ENCODE peak calls at places on chromosomes 16 and 17, in seven cellular contexts. Y is activated naive CD4-positive, alpha-beta T cell; L is HuH-7; H is H7; I is AG20443; G is HuH-7.5; K is nephron progenitor cell. U is an unnamed sample.
A peak's percentile ranks its signal among the peaks of the same experiment; 100 is the strongest.

GRCh38 chr17:13502263-13502662 is 99.5 kb downstream of the HS3ST3A1 start:
- DNase-seq in Y (no peak), L (no peak), H (no peak), I (no peak), G (no peak), K (no peak), U (no peak)

GRCh38 chr16:63581560-63581959 is 1540.3 kb downstream of the CDH11 start:
- DNase-seq in Y (no peak), L (no peak), H (no peak), I (no peak), G (no peak), K (no peak), U (no peak)

GRCh38 chr16:85931596-85932402 is 32.8 kb downstream of the IRF8 start:
- DNase-seq in Y (no peak), L (no peak), H (no peak), I (no peak), G (no peak), K (no peak), U (no peak)

GRCh38 chr16:47197536-47198179 is 53.9 kb upstream of the NETO2 start:
- DNase-seq in Y (no peak), L (no peak), H (no peak), I (no peak), G (no peak), K (no peak), U (peak; percentile 79)

GRCh38 chr16:87395181-87395842 is 3.2 kb downstream of the MAP1LC3B start:
- DNase-seq in Y (no peak), L (no peak), H (no peak), I (no peak), G (no peak), K (no peak), U (no peak)

GRCh38 chr17:979211-979538 is 401 bp downstream of the NXN start:
- DNase-seq in Y (no peak), L (no peak), H (no peak), I (no peak), G (no peak), K (no peak), U (no peak)

GRCh38 chr16:48609453-48610023 is 442 bp downstream of the N4BP1 start:
- DNase-seq in Y (peak; percentile 21), L (peak; percentile 23), H (peak; percentile 70), I (no peak), G (no peak), K (peak; percentile 79), U (peak; percentile 67)

GRCh38 chr16:79195948-79196347 is 404.6 kb downstream of the MAF start:
- DNase-seq in Y (no peak), L (no peak), H (no peak), I (no peak), G (no peak), K (no peak), U (no peak)

GRCh38 chr17:29158515-29159275 is 21.5 kb downstream of the MYO18A start:
- DNase-seq in Y (no peak), L (no peak), H (peak; percentile 43), I (peak; percentile 59), G (no peak), K (no peak), U (no peak)

GRCh38 chr17:35906559-35907265 is 23.9 kb downstream of the RDM1 start:
- DNase-seq in Y (no peak), L (no peak), H (no peak), I (peak; percentile 30), G (no peak), K (no peak), U (no peak)

GRCh38 chr17:81712468-81713003 is 452 bp downstream of the SLC25A10 start:
- DNase-seq in Y (no peak), L (peak; percentile 68), H (peak; percentile 87), I (peak; percentile 83), G (peak; percentile 85), K (peak; percentile 55), U (no peak)

GRCh38 chr17:17151962-17152361 is 54.2 kb downstream of the PLD6 start:
- DNase-seq in Y (no peak), L (no peak), H (no peak), I (peak; percentile 95), G (no peak), K (no peak), U (peak; percentile 97)

GRCh38 chr16:24049113-24049512 is 207.0 kb upstream of the CACNG3 start:
- DNase-seq in Y (no peak), L (no peak), H (no peak), I (no peak), G (no peak), K (no peak), U (no peak)

GRCh38 chr17:62824290-62825135 is 16.4 kb upstream of the MARCHF10 start:
- DNase-seq in Y (no peak), L (no peak), H (peak; percentile 77), I (peak; percentile 87), G (no peak), K (no peak), U (no peak)

GRCh38 chr16:35908942-35909341 is 2449.5 kb downstream of the TP53TG3F start:
- DNase-seq in Y (no peak), L (no peak), H (no peak), I (no peak), G (no peak), K (no peak), U (no peak)

GRCh38 chr16:63702981-63703590 is 1418.8 kb downstream of the CDH11 start:
- DNase-seq in Y (no peak), L (no peak), H (peak; percentile 12), I (no peak), G (no peak), K (no peak), U (no peak)

GRCh38 chr16:27550582-27550920 is 607 bp downstream of the KATNIP start:
- DNase-seq in Y (no peak), L (no peak), H (no peak), I (no peak), G (no peak), K (no peak), U (no peak)

GRCh38 chr17:31216053-31216751 is 80.8 kb downstream of the OMG start:
- DNase-seq in Y (no peak), L (no peak), H (peak; percentile 13), I (peak; percentile 57), G (no peak), K (no peak), U (no peak)

GRCh38 chr16:84844049-84844350 is 24.2 kb downstream of the CRISPLD2 start:
- DNase-seq in Y (no peak), L (no peak), H (peak; percentile 59), I (no peak), G (no peak), K (no peak), U (peak; percentile 60)

GRCh38 chr16:46658925-46659324 is 30.1 kb downstream of the VPS35 start:
- DNase-seq in Y (no peak), L (no peak), H (no peak), I (no peak), G (no peak), K (no peak), U (peak; percentile 21)

GRCh38 chr16:12229759-12230594 is 253.4 kb downstream of the SNX29 start:
- DNase-seq in Y (no peak), L (no peak), H (no peak), I (peak; percentile 40), G (no peak), K (no peak), U (no peak)

GRCh38 chr16:30747331-30747730 is 894 bp upstream of the PHKG2 start:
- DNase-seq in Y (no peak), L (no peak), H (no peak), I (peak; percentile 52), G (no peak), K (no peak), U (no peak)

GRCh38 chr17:40329981-40330794 is 21.2 kb downstream of the RARA start:
- DNase-seq in Y (no peak), L (no peak), H (no peak), I (no peak), G (no peak), K (no peak), U (no peak)

GRCh38 chr17:44464037-44464436 is 39.2 kb downstream of the GPATCH8 start:
- DNase-seq in Y (no peak), L (no peak), H (no peak), I (peak; percentile 24), G (no peak), K (no peak), U (no peak)

GRCh38 chr17:74380086-74380958 is 13.0 kb downstream of the GPR142 start:
- DNase-seq in Y (no peak), L (no peak), H (peak; percentile 67), I (no peak), G (no peak), K (no peak), U (peak; percentile 80)

GRCh38 chr17:48578616-48579560 is 738 bp upstream of the HOXB4 start:
- DNase-seq in Y (no peak), L (no peak), H (peak; percentile 62), I (no peak), G (no peak), K (peak; percentile 55), U (no peak)

GRCh38 chr17:13599808-13600398 is 1.8 kb downstream of the HS3ST3A1 start:
- DNase-seq in Y (no peak), L (no peak), H (no peak), I (no peak), G (no peak), K (no peak), U (no peak)

GRCh38 chr17:80959330-80960036 is 32.2 kb upstream of the CHMP6 start:
- DNase-seq in Y (no peak), L (no peak), H (peak; percentile 62), I (peak; percentile 94), G (no peak), K (no peak), U (peak; percentile 90)

GRCh38 chr16:27963471-27963965 is 100.0 kb downstream of the GSG1L start:
- DNase-seq in Y (no peak), L (no peak), H (no peak), I (no peak), G (no peak), K (no peak), U (no peak)

U was measured in psoas muscle.